ENCODE peak calls at places on chromosomes 11 and 22, in ten cellular contexts. G is A549, E is HepG2, X is ovary, Z is esophagus squamous epithelium, P is heart left ventricle, S is adrenal gland, O is body of pancreas, H is IMR-90, N is stomach. Q is an unnamed sample.

GRCh38 chr11:42996742-42997307 is 315.0 kb upstream of the API5 start:
- DNase-seq in G (no peak), E (no peak), X (no peak), Z (no peak), P (peak), S (no peak), O (no peak), H (no peak), N (no peak), Q (no peak)

GRCh38 chr22:42604403-42604802 is 10.3 kb downstream of the POLDIP3 start:
- DNase-seq in G (no peak), E (no peak), X (no peak), Z (no peak), P (no peak), S (no peak), O (peak), H (peak), N (peak), Q (peak)

GRCh38 chr22:20982563-20982882 is 426 bp downstream of the LZTR1 start:
- DNase-seq in G (no peak), E (no peak), X (no peak), Z (no peak), P (no peak), S (no peak), O (no peak), H (no peak), N (no peak), Q (no peak)

GRCh38 chr22:44399196-44399837 is 86.6 kb upstream of the SHISAL1 start:
- DNase-seq in G (no peak), E (no peak), X (no peak), Z (no peak), P (peak), S (peak), O (peak), H (no peak), N (peak), Q (no peak)

GRCh38 chr11:10925149-10925926 is 67.5 kb upstream of the ZBED5 start:
- DNase-seq in G (peak), E (no peak), X (no peak), Z (no peak), P (no peak), S (no peak), O (no peak), H (no peak), N (no peak), Q (no peak)

GRCh38 chr11:8229299-8230177 is 34.1 kb downstream of the LMO1 start:
- DNase-seq in G (no peak), E (no peak), X (no peak), Z (no peak), P (peak), S (peak), O (peak), H (no peak), N (peak), Q (peak)

GRCh38 chr11:82676483-82677094 is 57.1 kb downstream of the FAM181B start:
- DNase-seq in G (no peak), E (peak), X (no peak), Z (no peak), P (no peak), S (no peak), O (no peak), H (no peak), N (no peak), Q (no peak)

GRCh38 chr11:9280655-9281301 is 15.6 kb upstream of the DENND5A start:
- DNase-seq in G (no peak), E (no peak), X (no peak), Z (no peak), P (no peak), S (no peak), O (peak), H (peak), N (peak), Q (no peak)

GRCh38 chr22:26174280-26174679 is 5.0 kb downstream of the SEZ6L start:
- DNase-seq in G (peak), E (peak), X (no peak), Z (no peak), P (no peak), S (peak), O (no peak), H (no peak), N (no peak), Q (no peak)

GRCh38 chr11:128283445-128283844 is 303.9 kb downstream of the ETS1 start:
- DNase-seq in G (no peak), E (no peak), X (no peak), Z (no peak), P (no peak), S (no peak), O (no peak), H (peak), N (no peak), Q (no peak)

GRCh38 chr11:114250993-114251796 is 45.0 kb upstream of the NNMT start:
- DNase-seq in G (no peak), E (no peak), X (peak), Z (no peak), P (peak), S (peak), O (no peak), H (no peak), N (no peak), Q (no peak)

GRCh38 chr11:123516238-123516637 is 86.2 kb downstream of the GRAMD1B start:
- DNase-seq in G (no peak), E (no peak), X (no peak), Z (no peak), P (no peak), S (no peak), O (no peak), H (no peak), N (no peak), Q (no peak)

GRCh38 chr11:46352063-46352841 is 5.0 kb downstream of the DGKZ start:
- DNase-seq in G (peak), E (no peak), X (no peak), Z (no peak), P (peak), S (peak), O (peak), H (no peak), N (peak), Q (no peak)

GRCh38 chr11:102287963-102288744 is 29.1 kb upstream of the BIRC3 start:
- DNase-seq in G (peak), E (peak), X (peak), Z (no peak), P (peak), S (peak), O (peak), H (peak), N (peak), Q (peak)

GRCh38 chr11:114354076-114354475 is 46.2 kb downstream of the C11orf71 start:
- DNase-seq in G (peak), E (no peak), X (no peak), Z (no peak), P (no peak), S (no peak), O (no peak), H (peak), N (no peak), Q (no peak)

GRCh38 chr22:31136711-31137110 is 3.6 kb downstream of the PLA2G3 start:
- DNase-seq in G (no peak), E (no peak), X (no peak), Z (no peak), P (no peak), S (no peak), O (no peak), H (no peak), N (no peak), Q (peak)

GRCh38 chr11:124170801-124171586 is 12.2 kb upstream of the OR10D3 start:
- DNase-seq in G (no peak), E (no peak), X (no peak), Z (no peak), P (no peak), S (no peak), O (no peak), H (no peak), N (no peak), Q (no peak)

GRCh38 chr11:122100222-122101080 is 15.6 kb downstream of the BLID start:
- DNase-seq in G (no peak), E (no peak), X (peak), Z (no peak), P (peak), S (peak), O (peak), H (peak), N (no peak), Q (peak)

GRCh38 chr11:81840375-81840774 is 893.3 kb downstream of the FAM181B start:
- DNase-seq in G (no peak), E (no peak), X (no peak), Z (no peak), P (no peak), S (no peak), O (no peak), H (no peak), N (no peak), Q (no peak)

GRCh38 chr11:65779669-65779918 is 1.2 kb downstream of the AP5B1 start:
- DNase-seq in G (no peak), E (no peak), X (no peak), Z (no peak), P (peak), S (no peak), O (no peak), H (no peak), N (no peak), Q (no peak)

GRCh38 chr22:25219948-25220442 is 556 bp downstream of the CRYBB2 start:
- DNase-seq in G (no peak), E (no peak), X (no peak), Z (no peak), P (no peak), S (no peak), O (no peak), H (no peak), N (no peak), Q (peak)

GRCh38 chr11:83027794-83028193 is 43.9 kb downstream of the RAB30 start:
- DNase-seq in G (no peak), E (no peak), X (no peak), Z (no peak), P (no peak), S (no peak), O (no peak), H (no peak), N (no peak), Q (no peak)

GRCh38 chr11:3840289-3840869 is 380 bp downstream of the RHOG start:
- DNase-seq in G (no peak), E (no peak), X (peak), Z (no peak), P (no peak), S (no peak), O (no peak), H (no peak), N (no peak), Q (no peak)

GRCh38 chr11:111512296-111513239 is at the start of gene BTG4:
- DNase-seq in G (peak), E (no peak), X (no peak), Z (no peak), P (peak), S (peak), O (no peak), H (no peak), N (no peak), Q (peak)

GRCh38 chr11:72144807-72145565 is 9.5 kb downstream of the FOLR3 start:
- DNase-seq in G (peak), E (no peak), X (no peak), Z (no peak), P (no peak), S (no peak), O (no peak), H (peak), N (no peak), Q (no peak)

GRCh38 chr22:50672041-50672440 is 582 bp upstream of the SHANK3 start:
- DNase-seq in G (no peak), E (no peak), X (no peak), Z (no peak), P (no peak), S (no peak), O (no peak), H (no peak), N (no peak), Q (no peak)

GRCh38 chr11:44737222-44737621 is 10.5 kb downstream of the TSPAN18 start:
- DNase-seq in G (no peak), E (no peak), X (no peak), Z (no peak), P (no peak), S (no peak), O (no peak), H (no peak), N (no peak), Q (no peak)

GRCh38 chr22:20553947-20554741 is 46.7 kb downstream of the MED15 start:
- DNase-seq in G (no peak), E (no peak), X (no peak), Z (no peak), P (no peak), S (peak), O (no peak), H (no peak), N (no peak), Q (no peak)

GRCh38 chr11:34823197-34823596 is 93.0 kb downstream of the APIP start:
- DNase-seq in G (no peak), E (no peak), X (no peak), Z (no peak), P (no peak), S (no peak), O (no peak), H (no peak), N (no peak), Q (no peak)

GRCh38 chr11:2441171-2441570 is 3.1 kb downstream of the TRPM5 start:
- DNase-seq in G (no peak), E (no peak), X (no peak), Z (no peak), P (no peak), S (no peak), O (no peak), H (no peak), N (no peak), Q (no peak)

GRCh38 chr11:75813126-75813525 is 1.9 kb upstream of the UVRAG start:
- DNase-seq in G (no peak), E (no peak), X (no peak), Z (no peak), P (no peak), S (no peak), O (no peak), H (no peak), N (no peak), Q (no peak)

GRCh38 chr11:60887531-60887930 is 18.9 kb downstream of the PRPF19 start:
- DNase-seq in G (peak), E (peak), X (no peak), Z (no peak), P (no peak), S (peak), O (peak), H (peak), N (peak), Q (peak)

GRCh38 chr22:26671317-26672059 is 14.1 kb downstream of the MIAT start:
- DNase-seq in G (no peak), E (no peak), X (peak), Z (peak), P (peak), S (peak), O (peak), H (no peak), N (peak), Q (peak)

GRCh38 chr11:58164389-58164788 is 24.5 kb upstream of the OR9Q2 start:
- DNase-seq in G (no peak), E (no peak), X (no peak), Z (no peak), P (no peak), S (no peak), O (no peak), H (no peak), N (no peak), Q (no peak)

GRCh38 chr22:23029521-23030228 is 40.6 kb upstream of the GNAZ start:
- DNase-seq in G (no peak), E (no peak), X (no peak), Z (no peak), P (no peak), S (no peak), O (no peak), H (no peak), N (no peak), Q (no peak)

GRCh38 chr11:85755285-85755684 is 55.7 kb downstream of the SYTL2 start:
- DNase-seq in G (no peak), E (no peak), X (no peak), Z (no peak), P (no peak), S (no peak), O (no peak), H (no peak), N (no peak), Q (no peak)

GRCh38 chr22:25404556-25404922 is 159.9 kb upstream of the GRK3 start:
- DNase-seq in G (no peak), E (peak), X (no peak), Z (no peak), P (no peak), S (peak), O (peak), H (no peak), N (no peak), Q (no peak)

GRCh38 chr11:14506532-14506931 is 6.9 kb upstream of the COPB1 start:
- DNase-seq in G (no peak), E (no peak), X (no peak), Z (no peak), P (no peak), S (peak), O (no peak), H (peak), N (no peak), Q (no peak)

GRCh38 chr11:31690041-31690440 is 121.1 kb downstream of the PAX6 start:
- DNase-seq in G (no peak), E (no peak), X (no peak), Z (no peak), P (no peak), S (no peak), O (no peak), H (peak), N (no peak), Q (no peak)

GRCh38 chr11:103988595-103988969 is 47.9 kb upstream of the DDI1 start:
- DNase-seq in G (no peak), E (no peak), X (no peak), Z (no peak), P (no peak), S (no peak), O (no peak), H (peak), N (no peak), Q (no peak)

GRCh38 chr11:33158596-33158995 is 2.7 kb downstream of the CSTF3 start:
- DNase-seq in G (no peak), E (no peak), X (no peak), Z (no peak), P (no peak), S (no peak), O (no peak), H (no peak), N (no peak), Q (no peak)

GRCh38 chr11:33160147-33160546 is 1.1 kb downstream of the CSTF3 start:
- DNase-seq in G (peak), E (peak), X (no peak), Z (no peak), P (no peak), S (no peak), O (no peak), H (peak), N (no peak), Q (no peak)

GRCh38 chr11:33160587-33160986 is 693 bp downstream of the CSTF3 start:
- DNase-seq in G (no peak), E (no peak), X (no peak), Z (no peak), P (no peak), S (no peak), O (no peak), H (no peak), N (no peak), Q (no peak)

GRCh38 chr11:33157103-33158027 is 3.9 kb downstream of the CSTF3 start:
- DNase-seq in G (no peak), E (no peak), X (no peak), Z (no peak), P (no peak), S (no peak), O (no peak), H (no peak), N (no peak), Q (no peak)

DNA sequence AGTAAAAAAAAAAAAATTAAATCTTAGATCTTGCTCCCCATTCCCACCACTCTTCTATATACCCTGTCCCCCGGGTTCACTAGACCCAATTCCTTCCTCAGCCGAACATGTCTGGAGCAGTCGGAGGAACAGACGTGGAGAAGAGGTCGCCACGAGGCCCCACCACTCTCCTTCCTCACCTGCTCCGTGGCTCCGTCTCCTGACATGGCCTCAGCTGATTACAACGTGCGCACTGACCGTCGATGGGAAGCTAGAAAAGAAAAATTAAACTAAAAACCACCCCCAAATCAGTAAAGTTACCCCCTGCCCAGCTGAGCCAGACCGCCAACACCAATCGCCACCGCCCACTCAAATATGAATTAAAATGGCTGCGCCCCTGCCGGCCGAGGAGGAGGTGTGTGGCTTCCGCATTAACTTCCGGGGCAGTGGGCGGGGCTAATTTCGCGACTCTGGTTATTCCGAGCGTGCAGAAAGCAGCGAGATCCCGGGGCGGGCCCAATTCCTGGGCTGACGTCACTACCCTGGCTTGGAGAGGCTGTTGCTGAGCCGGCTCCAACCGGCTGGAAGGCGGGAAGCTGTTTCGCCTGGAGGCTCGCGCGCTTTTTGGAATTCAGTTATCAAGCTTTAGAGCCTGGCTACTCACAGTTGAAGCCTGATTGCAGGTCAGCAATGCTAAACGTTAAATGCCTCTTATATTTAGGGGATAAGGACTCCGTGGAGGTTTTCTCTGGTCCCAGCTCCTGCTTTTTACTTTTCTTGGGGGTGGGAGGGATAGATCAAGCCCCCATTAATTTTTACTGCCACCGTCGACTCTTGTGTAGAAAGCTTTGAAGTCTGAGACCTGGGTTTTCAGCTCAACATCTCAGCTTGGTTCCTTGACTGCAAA is at the start of gene CSTF3:
- DNase-seq in G (peak), E (peak), X (peak), Z (peak), P (peak), S (peak), O (peak), H (peak), N (peak), Q (peak)
- TF ChIP-seq POLR2A in G (peak), E (peak), X (peak), Z (no peak), P (no peak), S (peak), O (peak), H (peak), N (peak), Q (peak)

GRCh38 chr22:46752911-46753310 is 9.5 kb upstream of the TBC1D22A start:
- DNase-seq in G (no peak), E (no peak), X (no peak), Z (no peak), P (no peak), S (no peak), O (no peak), H (no peak), N (no peak), Q (no peak)
- H3K27ac ChIP-seq in G (peak), E (no peak), X (no peak), Z (peak), P (peak), S (peak), O (no peak), H (peak), N (peak), Q (no peak)

DNA sequence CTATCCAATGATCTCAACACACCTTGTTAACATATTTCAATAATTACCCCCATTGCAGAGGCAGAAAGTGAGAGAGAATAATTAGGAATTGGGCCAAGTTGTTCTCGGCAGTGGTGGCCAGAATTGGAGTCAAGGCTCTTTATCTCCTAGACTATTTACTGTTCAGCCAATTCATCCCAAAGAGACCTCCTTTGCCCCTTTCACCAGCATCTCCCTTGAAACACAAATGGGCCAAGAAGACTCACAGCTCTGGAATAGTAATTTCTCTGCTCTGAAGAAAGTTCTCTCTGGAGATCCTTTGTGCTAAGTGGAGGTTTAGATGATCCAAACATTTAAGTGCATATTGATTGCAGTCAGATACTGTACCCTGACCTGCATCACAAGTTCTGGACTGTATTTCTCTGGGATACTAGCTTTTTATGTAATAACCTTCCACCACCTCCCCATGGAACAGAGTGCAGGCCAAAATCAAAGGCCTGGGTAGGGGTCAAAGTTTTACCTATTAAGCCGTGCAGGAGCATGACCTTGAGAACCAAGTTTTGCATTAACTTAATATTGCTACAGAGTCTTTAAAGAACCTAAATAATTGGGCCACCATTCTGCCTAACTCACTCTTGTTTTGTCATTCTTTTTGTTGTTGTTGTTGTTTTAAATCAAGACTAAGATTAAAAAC is 19.6 kb upstream of the CADM1 start:
- DNase-seq in G (no peak), E (peak), X (no peak), Z (no peak), P (no peak), S (no peak), O (no peak), H (no peak), N (no peak), Q (no peak)
- TF ChIP-seq POLR2A in G (no peak), E (no peak), X (no peak), Z (no peak), P (no peak), S (no peak), O (no peak), H (no peak), N (no peak), Q (no peak)

DNA sequence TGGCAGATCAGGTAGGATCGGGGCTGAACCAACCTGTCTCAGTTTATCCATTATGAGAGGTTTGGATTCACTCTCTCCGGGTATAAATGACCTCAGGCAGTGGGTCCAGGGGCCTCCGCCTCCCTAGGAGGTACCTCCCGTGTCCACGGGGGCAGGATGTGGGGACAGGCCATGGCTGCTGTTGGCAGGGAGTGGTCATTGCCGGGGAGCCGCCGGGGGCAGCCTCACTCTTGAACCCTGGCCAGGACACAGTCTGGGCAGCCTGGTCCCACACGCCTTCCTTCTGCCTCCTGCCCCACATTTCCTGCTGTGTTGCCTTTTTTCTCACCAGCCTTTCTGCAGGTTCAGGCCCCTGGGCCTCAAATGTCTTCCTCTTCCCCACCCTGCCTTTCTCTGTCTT is 30.9 kb downstream of the ZC3H7B start:
- DNase-seq in G (no peak), E (no peak), X (no peak), Z (no peak), P (no peak), S (no peak), O (no peak), H (no peak), N (no peak), Q (no peak)
- H3K27ac ChIP-seq in G (no peak), E (no peak), X (no peak), Z (no peak), P (no peak), S (no peak), O (no peak), H (no peak), N (no peak), Q (no peak)

Q was measured in thyroid gland.